ENCODE peak calls at places on chromosomes 3 and 15, in four cellular contexts. L is PC-3; Y is CD8-positive, alpha-beta T cell; G is foreskin fibroblast. S is an unnamed sample.

GRCh38 chr3:190631295-190631694 is 117.4 kb downstream of the IL1RAP start:
- DNase-seq in G (no peak), L (no peak), Y (no peak), S (no peak)

GRCh38 chr15:74420193-74420905 is 13.4 kb downstream of the SEMA7A start:
- DNase-seq in G (no peak), L (peak; percentile 67), Y (no peak), S (no peak)

GRCh38 chr15:68885070-68885469 is 45.3 kb upstream of the SPESP1 start:
- DNase-seq in Y (no peak), L (peak; percentile 90), G (peak; percentile 24), S (peak; percentile 15)

GRCh38 chr3:172536993-172537419 is 13.8 kb upstream of the TNFSF10 start:
- DNase-seq in Y (no peak), G (no peak), L (no peak), S (no peak)

GRCh38 chr3:182682263-182683229 is 110.8 kb upstream of the ATP11B start:
- DNase-seq in G (peak; percentile 12), Y (peak; percentile 30), L (peak; percentile 40), S (peak; percentile 52)

GRCh38 chr3:31485206-31485605 is 47.5 kb upstream of the STT3B start:
- DNase-seq in Y (no peak), L (no peak), G (no peak), S (no peak)

GRCh38 chr3:155334897-155335883 is 41.7 kb upstream of the STRIT1 start:
- DNase-seq in G (no peak), Y (no peak), L (no peak), S (no peak)

GRCh38 chr3:141387446-141388030 is 19.2 kb downstream of the ZBTB38 start:
- DNase-seq in Y (no peak), G (no peak), L (no peak), S (no peak)

GRCh38 chr3:173586176-173586575 is 188.6 kb downstream of the NLGN1 start:
- DNase-seq in Y (no peak), G (no peak), L (peak; percentile 9), S (peak; percentile 32)

GRCh38 chr3:125013095-125013494 is 42.7 kb downstream of the HEG1 start:
- DNase-seq in Y (no peak), G (no peak), L (no peak), S (no peak)

GRCh38 chr15:62163847-62164499 is 1.1 kb downstream of the C2CD4B start:
- DNase-seq in Y (no peak), G (no peak), L (no peak), S (no peak)
- TF ChIP-seq CTCF in Y (no peak), G (no peak), L (no peak), S (no peak)

DNA sequence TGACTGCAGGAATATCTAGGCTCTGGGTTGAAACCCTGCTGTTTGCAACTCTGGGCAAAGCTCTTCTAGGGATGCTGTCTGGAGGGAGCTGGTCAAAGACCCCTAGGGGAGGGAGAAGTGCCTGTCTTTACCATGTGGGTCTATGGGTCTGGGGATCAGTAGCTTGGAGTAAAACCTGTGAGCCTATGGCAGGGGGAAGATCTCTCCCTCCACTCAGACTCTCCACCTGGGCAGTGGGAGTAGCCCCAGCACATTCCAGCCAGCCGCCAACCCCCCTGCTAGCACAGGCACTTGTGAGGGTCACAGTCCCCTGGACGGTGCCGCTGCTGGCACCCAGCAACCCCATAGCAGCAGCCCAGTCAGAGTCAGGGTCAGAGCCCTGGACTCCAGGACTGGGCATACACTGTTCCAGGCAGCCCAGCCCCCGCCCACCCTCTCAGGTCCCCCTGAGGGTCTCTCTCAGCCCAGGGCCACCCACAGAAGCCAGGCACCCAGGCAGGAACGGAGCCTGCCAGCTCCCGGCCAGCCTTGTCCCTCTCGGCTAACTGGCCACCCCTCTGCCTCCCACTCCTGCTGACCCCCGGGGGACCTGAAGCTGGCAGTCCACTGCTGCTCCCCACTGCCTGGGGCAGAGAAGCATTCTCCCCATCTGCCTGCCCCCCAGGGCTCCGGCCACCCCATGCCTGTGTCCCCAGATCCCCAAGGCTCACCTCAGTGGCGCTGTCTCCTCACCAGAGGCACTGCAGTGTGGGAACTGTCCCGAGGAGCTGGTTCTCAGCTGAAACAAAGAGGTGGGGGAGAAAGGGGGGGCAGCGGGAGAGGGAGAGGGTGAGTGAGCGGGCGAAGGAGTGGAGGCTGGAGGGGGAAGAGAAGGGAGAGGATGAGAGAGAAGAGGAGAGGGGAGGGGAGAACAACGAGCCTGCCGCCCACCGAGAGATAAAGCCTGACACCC is 10.8 kb downstream of the GLYCTK start:
- DNase-seq in L (no peak), Y (no peak), G (no peak), S (no peak)
- H3K4me3 ChIP-seq in L (no peak overlapping the region), Y (no peak overlapping the region), G (no peak overlapping the region), S (no peak overlapping the region)

GRCh38 chr3:50885491-50885890 is 210.8 kb downstream of the DOCK3 start:
- DNase-seq in L (peak; percentile 39), Y (no peak), G (no peak), S (no peak)
- TF ChIP-seq CTCF in L (peak; percentile 51), Y (no peak), G (no peak), S (peak; percentile 11)

GRCh38 chr3:168044049-168044448 is 51.7 kb downstream of the GOLIM4 start:
- DNase-seq in L (no peak), G (no peak), Y (no peak), S (no peak)
- H3K4me3 ChIP-seq in L (no peak overlapping the region), G (no peak overlapping the region), Y (no peak overlapping the region), S (no peak overlapping the region)

DNA sequence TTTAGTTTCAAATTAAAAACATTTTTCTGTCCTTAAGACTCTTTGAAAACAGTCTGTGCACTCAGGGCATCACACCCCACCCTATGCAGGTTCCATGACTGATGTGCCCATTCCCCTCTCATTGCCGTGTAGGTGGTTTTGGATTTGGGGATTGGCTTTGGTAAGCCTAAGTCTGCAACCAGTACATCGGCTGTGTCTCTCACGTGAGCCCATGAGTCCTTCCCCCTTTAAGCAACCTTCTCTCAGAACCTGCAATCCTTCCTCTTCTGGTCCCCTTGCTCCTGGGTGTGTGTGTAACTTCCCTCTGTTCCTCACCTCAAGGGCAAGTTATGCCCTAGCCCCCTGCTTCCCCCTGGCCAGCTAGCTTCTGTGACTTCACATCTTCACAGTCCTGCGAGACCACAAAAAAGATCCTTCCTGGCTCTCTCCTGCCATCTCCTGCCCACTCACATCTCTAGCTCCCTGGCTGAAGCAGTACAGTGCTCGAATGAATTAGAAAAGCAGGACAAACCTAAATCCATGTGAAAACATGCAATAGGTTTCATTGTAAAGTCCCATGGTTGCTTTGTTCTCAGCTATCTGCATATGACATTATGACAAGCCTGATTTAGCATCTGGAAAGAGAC is 126.7 kb downstream of the UACA start:
- DNase-seq in L (peak; percentile 52), Y (no peak), G (no peak), S (peak; percentile 36)
- TF ChIP-seq CTCF in L (peak; percentile 72), Y (no peak), G (no peak), S (peak; percentile 58)

GRCh38 chr15:64773606-64774555 is 1.5 kb downstream of the RBPMS2 start:
- DNase-seq in Y (no peak), G (no peak), L (no peak), S (no peak)
- H3K4me3 ChIP-seq in Y (no peak overlapping the region), G (no peak overlapping the region), L (no peak overlapping the region), S (no peak overlapping the region)

DNA sequence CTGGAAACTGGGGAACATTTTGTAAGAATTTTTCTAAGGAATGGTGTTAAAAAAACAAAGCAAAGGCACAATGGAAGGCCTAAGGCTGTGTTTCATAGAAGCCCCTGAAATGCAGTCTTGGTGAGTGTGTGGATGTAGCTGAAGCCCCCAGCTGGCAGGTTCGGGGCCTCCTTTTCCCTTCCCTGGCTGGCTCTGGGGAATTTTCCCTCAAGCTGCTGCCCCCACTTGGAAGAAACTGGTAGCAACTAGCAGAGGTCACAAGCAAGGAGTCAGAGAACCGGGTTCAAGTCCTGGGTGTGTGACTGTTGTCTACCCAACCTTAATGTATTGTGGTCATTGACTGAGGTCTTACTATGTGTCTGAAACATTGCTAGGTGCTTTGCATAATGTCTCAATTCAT is 85.3 kb upstream of the MYZAP start:
- DNase-seq in L (no peak), Y (no peak), G (no peak), S (no peak)
- TF ChIP-seq CTCF in L (peak; percentile 39), Y (no peak), G (no peak), S (peak; percentile 23)

DNA sequence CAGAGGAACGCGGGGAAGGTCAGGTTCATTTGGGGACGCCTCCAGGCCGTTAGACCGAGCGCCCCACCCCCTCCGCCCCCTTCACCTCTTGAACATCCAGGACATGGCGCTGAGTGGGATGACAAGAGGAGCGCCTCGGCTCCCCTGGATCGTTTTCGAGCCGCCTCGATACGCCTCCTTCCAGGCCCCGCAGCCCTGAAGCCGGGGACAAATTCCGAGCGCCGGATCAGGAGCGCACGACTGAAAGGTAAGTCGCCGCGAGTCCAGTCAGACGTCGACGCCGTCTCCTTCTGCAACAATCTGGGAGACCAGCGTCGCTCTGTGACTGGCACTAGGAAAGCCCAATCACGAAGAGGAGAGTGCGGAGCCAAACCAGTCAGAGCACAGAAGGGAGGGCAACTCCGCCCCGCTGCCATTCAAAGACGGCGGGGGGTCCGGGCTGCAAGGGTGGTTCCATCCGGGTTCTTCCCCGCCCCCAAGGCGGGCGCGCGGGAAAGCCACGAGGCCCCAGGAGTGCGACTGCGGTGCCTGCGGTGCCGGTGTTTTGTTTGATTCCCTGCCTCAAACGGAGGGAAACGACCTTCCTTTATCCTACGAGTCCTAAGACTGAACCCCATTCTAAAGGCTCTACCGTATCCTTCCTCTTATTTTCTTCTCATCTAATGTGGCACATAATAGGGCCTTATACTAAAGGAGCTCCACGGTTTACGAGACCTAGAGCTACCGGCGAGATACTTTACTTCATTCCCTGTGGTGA is at the start of gene HLTF:
- DNase-seq in G (peak; percentile 99), Y (peak; percentile 84), L (peak; percentile 98), S (peak; percentile 98)
- H3K4me3 ChIP-seq in G (peak within 1 kb of the TSS; percentile 75), Y (peak within 1 kb of the TSS; percentile 94), L (peak within 1 kb of the TSS; percentile 98), S (peak within 1 kb of the TSS; percentile 94)

S was measured in astrocyte of the spinal cord.